ENCODE peak calls at places on chromosomes 11 and 22, in nine cellular contexts. X is osteocyte, B is fibroblast of pulmonary artery, J is suprapubic skin, S is HL-60, Y is endothelial cell, U is thyroid gland, Z is lower leg skin, N is right lobe of liver. A is an unnamed sample.

GRCh38 chr11:103234974-103235373 is 125.7 kb downstream of the DYNC2H1 start:
- DNase-seq in X (no peak), B (peak; percentile 56), J (no peak), S (no peak), Y (no peak), U (no peak), Z (no peak), N (no peak), A (no peak)

GRCh38 chr11:125091247-125091876 is 20.1 kb downstream of the TMEM218 start:
- DNase-seq in X (peak; percentile 84), B (peak; percentile 85), J (no peak), S (no peak), Y (peak; percentile 49), U (peak; percentile 77), Z (peak; percentile 50), N (no peak), A (peak; percentile 41)

GRCh38 chr11:120027546-120028180 is 110.2 kb downstream of the TRIM29 start:
- DNase-seq in X (peak; percentile 42), B (no peak), J (no peak), S (no peak), Y (no peak), U (no peak), Z (peak; percentile 50), N (no peak), A (no peak)

GRCh38 chr11:24880962-24881361 is 384.1 kb downstream of the LUZP2 start:
- DNase-seq in X (no peak), B (no peak), J (no peak), S (no peak), Y (no peak), U (no peak), Z (no peak), N (no peak), A (no peak)

GRCh38 chr11:10494636-10495463 is 39.8 kb downstream of the AMPD3 start:
- DNase-seq in X (peak; percentile 73), B (no peak), J (peak; percentile 33), S (no peak), Y (no peak), U (no peak), Z (peak; percentile 75), N (peak; percentile 3), A (no peak)

GRCh38 chr11:73233211-73233610 is 15.1 kb downstream of the P2RY2 start:
- DNase-seq in X (no peak), B (no peak), J (no peak), S (no peak), Y (no peak), U (no peak), Z (peak; percentile 57), N (no peak), A (peak; percentile 19)

GRCh38 chr22:22992474-22992873 is 77.8 kb upstream of the GNAZ start:
- DNase-seq in X (no peak), B (no peak), J (no peak), S (no peak), Y (no peak), U (no peak), Z (no peak), N (no peak), A (no peak)

GRCh38 chr11:11860103-11860979 is 18.6 kb downstream of the USP47 start:
- DNase-seq in X (no peak), B (peak; percentile 61), J (no peak), S (no peak), Y (no peak), U (no peak), Z (no peak), N (no peak), A (no peak)

GRCh38 chr11:63961608-63962412 is 12.6 kb upstream of the COX8A start:
- DNase-seq in X (no peak), B (peak; percentile 43), J (no peak), S (peak; percentile 90), Y (no peak), U (no peak), Z (no peak), N (no peak), A (no peak)

GRCh38 chr22:46626911-46627805 is 7.0 kb downstream of the GRAMD4 start:
- DNase-seq in X (no peak), B (no peak), J (peak; percentile 70), S (no peak), Y (no peak), U (no peak), Z (no peak), N (peak; percentile 21), A (peak; percentile 86)

GRCh38 chr11:116823031-116823843 is at the start of gene APOA4:
- DNase-seq in X (no peak), B (no peak), J (no peak), S (no peak), Y (no peak), U (peak; percentile 47), Z (no peak), N (no peak), A (no peak)

GRCh38 chr11:20010106-20010860 is 150.0 kb downstream of the DBX1 start:
- DNase-seq in X (no peak), B (no peak), J (no peak), S (no peak), Y (no peak), U (no peak), Z (no peak), N (no peak), A (no peak)
- TF ChIP-seq CTCF in X (no peak), B (no peak), J (no peak), S (no peak), Y (no peak), U (no peak), Z (no peak), N (no peak), A (no peak)

DNA sequence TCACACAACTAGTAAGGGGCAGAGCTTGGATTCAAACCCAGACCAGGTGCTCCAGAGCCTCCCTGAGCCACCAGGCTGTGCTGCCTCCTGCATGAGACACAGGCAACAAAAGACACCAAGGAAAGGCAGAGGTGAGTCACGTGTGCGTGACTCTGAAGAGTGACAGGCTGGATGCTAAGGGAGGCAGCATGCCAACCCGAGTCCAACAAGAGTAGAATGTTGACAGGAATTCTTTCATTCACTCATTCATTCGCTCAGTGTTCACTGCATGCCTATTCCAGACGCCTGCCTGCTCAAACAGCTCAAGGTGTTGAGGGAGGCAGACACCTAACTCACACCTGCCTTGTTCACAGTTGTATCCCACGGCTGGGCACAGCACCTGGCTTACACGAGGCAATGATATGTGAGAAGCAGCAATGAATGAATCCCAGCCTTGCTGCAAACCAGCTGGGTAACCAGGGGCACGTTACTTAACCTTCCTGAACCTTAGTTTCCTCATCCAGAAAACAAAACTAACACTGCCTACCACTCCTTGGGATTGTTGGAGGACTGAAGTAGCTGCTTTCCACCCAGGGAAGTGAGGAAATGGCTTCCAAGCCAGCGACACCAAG is 73.8 kb upstream of the ARFGAP3 start:
- DNase-seq in X (no peak), B (peak; percentile 31), J (no peak), S (no peak), Y (no peak), U (no peak), Z (no peak), N (no peak), A (no peak)
- TF ChIP-seq CTCF in X (no peak), B (no peak), J (peak; percentile 2), S (no peak), Y (no peak), U (no peak), Z (no peak), N (no peak), A (peak; percentile 62)

DNA sequence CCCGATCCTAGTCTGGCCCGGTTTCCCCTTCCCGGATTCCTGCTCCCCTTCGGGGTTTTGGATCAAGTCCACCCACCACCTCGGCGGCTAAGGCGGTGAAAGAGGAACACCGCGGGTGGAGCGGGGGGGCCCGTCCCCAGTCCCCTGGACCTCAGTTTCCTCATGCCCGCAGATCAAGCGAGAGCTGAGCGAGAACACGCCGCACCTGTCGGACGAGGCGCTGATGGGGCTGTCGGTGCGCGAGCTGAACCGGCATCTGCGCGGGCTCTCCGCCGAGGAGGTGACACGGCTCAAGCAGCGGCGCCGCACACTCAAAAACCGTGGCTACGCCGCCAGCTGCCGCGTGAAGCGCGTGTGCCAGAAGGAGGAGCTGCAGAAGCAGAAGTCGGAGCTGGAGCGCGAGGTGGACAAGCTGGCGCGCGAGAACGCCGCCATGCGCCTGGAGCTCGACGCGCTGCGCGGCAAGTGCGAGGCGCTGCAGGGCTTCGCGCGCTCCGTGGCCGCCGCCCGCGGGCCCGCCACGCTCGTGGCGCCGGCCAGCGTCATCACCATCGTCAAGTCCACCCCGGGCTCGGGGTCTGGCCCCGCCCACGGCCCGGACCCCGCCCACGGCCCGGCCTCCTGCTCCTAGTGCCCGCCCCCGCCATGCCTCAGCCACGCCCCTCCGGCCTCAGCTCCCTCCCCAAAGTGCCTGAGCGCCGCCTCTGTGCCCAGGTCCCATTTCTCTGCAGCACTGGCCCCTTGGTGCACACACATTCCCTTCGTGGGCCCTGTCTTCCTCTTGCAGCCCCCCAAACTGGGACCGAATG is 12.7 kb downstream of the MAFF start:
- DNase-seq in X (no peak), B (peak; percentile 70), J (no peak), S (peak; percentile 70), Y (peak; percentile 75), U (peak; percentile 70), Z (peak; percentile 91), N (peak; percentile 90), A (no peak)
- TF ChIP-seq CTCF in X (no peak), B (no peak), J (no peak), S (no peak), Y (no peak), U (no peak), Z (no peak), N (peak; percentile 20), A (peak; percentile 31)

GRCh38 chr11:57487021-57487778 is 26.9 kb downstream of the RTN4RL2 start:
- DNase-seq in X (no peak), B (no peak), J (no peak), S (no peak), Y (no peak), U (no peak), Z (no peak), N (no peak), A (peak; percentile 77)

GRCh38 chr11:57487920-57488319 is 27.6 kb downstream of the SLC43A1 start:
- DNase-seq in X (no peak), B (no peak), J (no peak), S (no peak), Y (no peak), U (no peak), Z (no peak), N (no peak), A (peak; percentile 36)

GRCh38 chr11:57490456-57491248 is 24.9 kb downstream of the SLC43A1 start:
- DNase-seq in X (no peak), B (peak; percentile 28), J (no peak), S (no peak), Y (no peak), U (no peak), Z (no peak), N (no peak), A (peak; percentile 32)

GRCh38 chr11:57493507-57494503 is 21.7 kb downstream of the SLC43A1 start:
- DNase-seq in X (no peak), B (peak; percentile 39), J (no peak), S (peak; percentile 48), Y (peak; percentile 62), U (peak; percentile 85), Z (peak; percentile 92), N (peak; percentile 74), A (peak; percentile 72)

DNA sequence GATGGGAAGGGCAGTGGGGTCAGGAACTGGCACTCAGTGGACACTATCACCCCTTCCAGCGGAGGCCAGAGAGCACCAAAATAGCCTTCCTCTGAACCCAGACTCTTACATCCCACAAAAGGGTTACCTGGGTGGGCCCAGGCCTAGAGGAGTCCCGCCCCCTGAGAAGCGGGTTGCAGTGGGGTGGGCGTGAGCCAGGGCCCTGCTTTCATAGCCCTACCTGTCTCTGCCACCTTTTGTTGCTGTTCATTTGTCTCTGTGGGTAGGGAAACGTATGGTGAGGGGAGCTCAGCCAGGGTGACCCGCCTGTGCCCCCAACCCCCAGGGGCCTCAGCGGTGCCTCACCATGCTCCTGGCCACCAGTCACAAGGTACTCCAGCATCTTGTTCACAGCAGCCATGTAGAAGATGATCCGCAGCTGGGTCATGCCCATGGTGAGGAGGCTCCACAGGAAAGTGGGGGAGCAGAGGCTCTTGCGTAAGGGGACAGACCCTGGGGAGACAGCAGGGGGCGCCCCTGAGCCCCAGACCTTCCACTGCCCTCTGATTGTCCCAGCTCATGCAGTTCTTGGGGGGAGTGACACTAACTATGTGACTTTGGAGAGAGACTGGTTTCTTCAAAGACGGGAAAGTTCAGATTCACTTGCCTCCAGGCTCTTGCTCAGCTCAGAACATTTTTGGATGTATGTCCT is 24.0 kb downstream of the SLC43A1 start:
- DNase-seq in X (no peak), B (peak; percentile 44), J (no peak), S (peak; percentile 57), Y (peak; percentile 70), U (no peak), Z (no peak), N (no peak), A (peak; percentile 70)
- TF ChIP-seq CTCF in X (peak; percentile 56), B (peak; percentile 65), J (no peak), S (peak; percentile 61), Y (peak; percentile 80), U (no peak), Z (no peak), N (peak; percentile 51), A (peak; percentile 74)

A was measured in chondrocyte.